ENCODE peak calls at places on chromosomes 11 and 22, in eight cellular contexts. One of them, this sample, is unnamed.

GRCh38 chr11:46296520-46297448 is 19.3 kb downstream of the CREB3L1 start:
- DNase-seq in SJCRH30: peak
- DNase-seq in hepatic stellate cell: peak
- DNase-seq in OCI-LY7: no peak
- DNase-seq in DMS153: no peak
- DNase-seq in GM03348: peak
- DNase-seq in stimulated activated CD8-positive, alpha-beta memory T cell treated with anti-CD3 and anti-CD28 coated beads, Interleukin-15, amount 100 ng/mL, for 4 hours: no peak
- DNase-seq in RKO: no peak
- DNase-seq in this sample: peak

GRCh38 chr11:67644472-67645418 is 5.2 kb upstream of the TBX10 start:
- DNase-seq in stimulated activated CD8-positive, alpha-beta memory T cell treated with anti-CD3 and anti-CD28 coated beads, Interleukin-15, amount 100 ng/mL, for 4 hours: no peak
- DNase-seq in OCI-LY7: peak
- DNase-seq in DMS153: no peak
- DNase-seq in hepatic stellate cell: no peak
- DNase-seq in GM03348: no peak
- DNase-seq in RKO: no peak
- DNase-seq in SJCRH30: no peak
- DNase-seq in this sample: no peak

GRCh38 chr11:130611791-130612251 is 163.4 kb downstream of the ADAMTS15 start:
- DNase-seq in RKO: peak
- DNase-seq in hepatic stellate cell: peak
- DNase-seq in OCI-LY7: no peak
- DNase-seq in stimulated activated CD8-positive, alpha-beta memory T cell treated with anti-CD3 and anti-CD28 coated beads, Interleukin-15, amount 100 ng/mL, for 4 hours: no peak
- DNase-seq in DMS153: no peak
- DNase-seq in SJCRH30: no peak
- DNase-seq in GM03348: peak
- DNase-seq in this sample: peak

GRCh38 chr22:47169801-47170140 is 407.3 kb downstream of the TBC1D22A start:
- DNase-seq in RKO: no peak
- DNase-seq in SJCRH30: no peak
- DNase-seq in hepatic stellate cell: no peak
- DNase-seq in stimulated activated CD8-positive, alpha-beta memory T cell treated with anti-CD3 and anti-CD28 coated beads, Interleukin-15, amount 100 ng/mL, for 4 hours: no peak
- DNase-seq in GM03348: no peak
- DNase-seq in OCI-LY7: no peak
- DNase-seq in DMS153: no peak
- DNase-seq in this sample: peak

GRCh38 chr22:20003304-20003703 is 13.3 kb downstream of the ARVCF start:
- DNase-seq in hepatic stellate cell: no peak
- DNase-seq in RKO: no peak
- DNase-seq in DMS153: no peak
- DNase-seq in stimulated activated CD8-positive, alpha-beta memory T cell treated with anti-CD3 and anti-CD28 coated beads, Interleukin-15, amount 100 ng/mL, for 4 hours: no peak
- DNase-seq in OCI-LY7: no peak
- DNase-seq in GM03348: no peak
- DNase-seq in SJCRH30: no peak
- DNase-seq in this sample: no peak

GRCh38 chr22:50673231-50674126 is 856 bp downstream of the SHANK3 start:
- DNase-seq in hepatic stellate cell: no peak
- DNase-seq in stimulated activated CD8-positive, alpha-beta memory T cell treated with anti-CD3 and anti-CD28 coated beads, Interleukin-15, amount 100 ng/mL, for 4 hours: no peak
- DNase-seq in SJCRH30: no peak
- DNase-seq in OCI-LY7: no peak
- DNase-seq in RKO: no peak
- DNase-seq in DMS153: no peak
- DNase-seq in GM03348: peak
- DNase-seq in this sample: peak

GRCh38 chr11:5204787-5205186 is 4.3 kb upstream of the OR51V1 start:
- DNase-seq in stimulated activated CD8-positive, alpha-beta memory T cell treated with anti-CD3 and anti-CD28 coated beads, Interleukin-15, amount 100 ng/mL, for 4 hours: no peak
- DNase-seq in OCI-LY7: peak
- DNase-seq in GM03348: peak
- DNase-seq in RKO: peak
- DNase-seq in hepatic stellate cell: peak
- DNase-seq in DMS153: no peak
- DNase-seq in SJCRH30: peak
- DNase-seq in this sample: no peak

GRCh38 chr11:92826136-92826535 is 143.3 kb upstream of the MTNR1B start:
- DNase-seq in SJCRH30: no peak
- DNase-seq in stimulated activated CD8-positive, alpha-beta memory T cell treated with anti-CD3 and anti-CD28 coated beads, Interleukin-15, amount 100 ng/mL, for 4 hours: no peak
- DNase-seq in GM03348: peak
- DNase-seq in DMS153: no peak
- DNase-seq in hepatic stellate cell: peak
- DNase-seq in RKO: no peak
- DNase-seq in OCI-LY7: no peak
- DNase-seq in this sample: no peak

GRCh38 chr22:24177045-24177444 is 4.2 kb upstream of the SUSD2 start:
- DNase-seq in SJCRH30: no peak
- DNase-seq in DMS153: no peak
- DNase-seq in hepatic stellate cell: no peak
- DNase-seq in OCI-LY7: no peak
- DNase-seq in stimulated activated CD8-positive, alpha-beta memory T cell treated with anti-CD3 and anti-CD28 coated beads, Interleukin-15, amount 100 ng/mL, for 4 hours: no peak
- DNase-seq in RKO: no peak
- DNase-seq in GM03348: no peak
- DNase-seq in this sample: no peak

GRCh38 chr11:78432058-78432515 is 14.5 kb upstream of the GAB2 start:
- DNase-seq in OCI-LY7: no peak
- DNase-seq in RKO: no peak
- DNase-seq in hepatic stellate cell: no peak
- DNase-seq in GM03348: no peak
- DNase-seq in stimulated activated CD8-positive, alpha-beta memory T cell treated with anti-CD3 and anti-CD28 coated beads, Interleukin-15, amount 100 ng/mL, for 4 hours: no peak
- DNase-seq in DMS153: no peak
- DNase-seq in SJCRH30: no peak
- DNase-seq in this sample: no peak

GRCh38 chr22:46774456-46775363 is 12.3 kb downstream of the TBC1D22A start:
- DNase-seq in GM03348: no peak
- DNase-seq in OCI-LY7: peak
- DNase-seq in RKO: no peak
- DNase-seq in DMS153: no peak
- DNase-seq in stimulated activated CD8-positive, alpha-beta memory T cell treated with anti-CD3 and anti-CD28 coated beads, Interleukin-15, amount 100 ng/mL, for 4 hours: no peak
- DNase-seq in hepatic stellate cell: no peak
- DNase-seq in SJCRH30: no peak
- DNase-seq in this sample: no peak

GRCh38 chr11:111729441-111729840 is 36.7 kb downstream of the PPP2R1B start:
- DNase-seq in SJCRH30: peak
- DNase-seq in hepatic stellate cell: no peak
- DNase-seq in DMS153: peak
- DNase-seq in GM03348: no peak
- DNase-seq in RKO: no peak
- DNase-seq in stimulated activated CD8-positive, alpha-beta memory T cell treated with anti-CD3 and anti-CD28 coated beads, Interleukin-15, amount 100 ng/mL, for 4 hours: no peak
- DNase-seq in OCI-LY7: no peak
- DNase-seq in this sample: no peak

GRCh38 chr11:125689460-125689859 is 8.8 kb upstream of the ACRV1 start:
- DNase-seq in stimulated activated CD8-positive, alpha-beta memory T cell treated with anti-CD3 and anti-CD28 coated beads, Interleukin-15, amount 100 ng/mL, for 4 hours: no peak
- DNase-seq in hepatic stellate cell: no peak
- DNase-seq in RKO: no peak
- DNase-seq in OCI-LY7: no peak
- DNase-seq in DMS153: no peak
- DNase-seq in GM03348: no peak
- DNase-seq in SJCRH30: no peak
- DNase-seq in this sample: no peak

GRCh38 chr11:77379917-77380316 is 78.4 kb upstream of the GDPD4 start:
- DNase-seq in DMS153: no peak
- DNase-seq in hepatic stellate cell: no peak
- DNase-seq in stimulated activated CD8-positive, alpha-beta memory T cell treated with anti-CD3 and anti-CD28 coated beads, Interleukin-15, amount 100 ng/mL, for 4 hours: no peak
- DNase-seq in SJCRH30: no peak
- DNase-seq in OCI-LY7: no peak
- DNase-seq in GM03348: no peak
- DNase-seq in RKO: no peak
- DNase-seq in this sample: no peak

GRCh38 chr11:60184824-60185511 is 2.1 kb upstream of the MS4A6A start:
- DNase-seq in DMS153: no peak
- DNase-seq in hepatic stellate cell: no peak
- DNase-seq in GM03348: no peak
- DNase-seq in stimulated activated CD8-positive, alpha-beta memory T cell treated with anti-CD3 and anti-CD28 coated beads, Interleukin-15, amount 100 ng/mL, for 4 hours: no peak
- DNase-seq in OCI-LY7: peak
- DNase-seq in SJCRH30: no peak
- DNase-seq in RKO: no peak
- DNase-seq in this sample: no peak

GRCh38 chr11:23856654-23857053 is 640.2 kb upstream of the LUZP2 start:
- DNase-seq in hepatic stellate cell: no peak
- DNase-seq in OCI-LY7: no peak
- DNase-seq in SJCRH30: no peak
- DNase-seq in GM03348: peak
- DNase-seq in stimulated activated CD8-positive, alpha-beta memory T cell treated with anti-CD3 and anti-CD28 coated beads, Interleukin-15, amount 100 ng/mL, for 4 hours: no peak
- DNase-seq in DMS153: no peak
- DNase-seq in RKO: no peak
- DNase-seq in this sample: no peak

This sample was measured in type B pancreatic cell.